ENCODE peak calls at places on chromosome 16, in seven cellular contexts. T is thoracic aorta, R is DND-41, J is kidney epithelial cell, K is fibroblast of lung, Q is pancreas, N is epithelial cell of esophagus. P is an unnamed sample.

GRCh38 chr16:426115-426905 is 861 bp downstream of the RAB11FIP3 start:
- DNase-seq in T (no peak), R (peak), J (no peak), K (peak), Q (peak), N (no peak), P (no peak)

GRCh38 chr16:72493681-72494415 is 321.9 kb upstream of the PMFBP1 start:
- DNase-seq in T (no peak), R (no peak), J (no peak), K (peak), Q (no peak), N (no peak), P (no peak)

GRCh38 chr16:27798241-27798640 is 248.3 kb downstream of the KATNIP start:
- DNase-seq in T (no peak), R (no peak), J (no peak), K (no peak), Q (no peak), N (no peak), P (no peak)

GRCh38 chr16:87496101-87496801 is 3.4 kb upstream of the ZCCHC14 start:
- DNase-seq in T (no peak), R (no peak), J (no peak), K (no peak), Q (no peak), N (no peak), P (no peak)

GRCh38 chr16:8905795-8906591 is 23.8 kb downstream of the LITAFD start:
- DNase-seq in T (no peak), R (no peak), J (no peak), K (no peak), Q (no peak), N (no peak), P (no peak)

GRCh38 chr16:50298591-50299507 is 32.5 kb downstream of the ADCY7 start:
- DNase-seq in T (no peak), R (no peak), J (no peak), K (no peak), Q (peak), N (no peak), P (no peak)

GRCh38 chr16:71628810-71629209 is 2.8 kb downstream of the MARVELD3 start:
- DNase-seq in T (no peak), R (no peak), J (no peak), K (peak), Q (peak), N (peak), P (no peak)

GRCh38 chr16:23333034-23333579 is 31.0 kb downstream of the SCNN1B start:
- DNase-seq in T (no peak), R (no peak), J (no peak), K (no peak), Q (no peak), N (no peak), P (no peak)

GRCh38 chr16:19113577-19114358 is at the start of gene ITPRIPL2:
- DNase-seq in T (peak), R (no peak), J (no peak), K (peak), Q (peak), N (peak), P (peak)

GRCh38 chr16:54446639-54447038 is 160.1 kb upstream of the IRX3 start:
- DNase-seq in T (peak), R (no peak), J (peak), K (peak), Q (no peak), N (peak), P (peak)

GRCh38 chr16:80097098-80097497 is 443.7 kb upstream of the DYNLRB2 start:
- DNase-seq in T (no peak), R (no peak), J (no peak), K (no peak), Q (no peak), N (no peak), P (no peak)

GRCh38 chr16:46632778-46633733 is 11.9 kb upstream of the SHCBP1 start:
- DNase-seq in T (no peak), R (no peak), J (no peak), K (no peak), Q (no peak), N (no peak), P (no peak)

GRCh38 chr16:49416276-49416675 is 42.7 kb downstream of the C16orf78 start:
- DNase-seq in T (no peak), R (no peak), J (no peak), K (no peak), Q (no peak), N (no peak), P (no peak)

GRCh38 chr16:55473584-55473983 is 5.4 kb upstream of the MMP2 start:
- DNase-seq in T (no peak), R (no peak), J (no peak), K (no peak), Q (no peak), N (no peak), P (no peak)

GRCh38 chr16:67729636-67730248 is 10.6 kb upstream of the GFOD2 start:
- DNase-seq in T (no peak), R (no peak), J (no peak), K (no peak), Q (no peak), N (no peak), P (no peak)

GRCh38 chr16:49596699-49597291 is 223.2 kb downstream of the C16orf78 start:
- DNase-seq in T (no peak), R (no peak), J (no peak), K (no peak), Q (no peak), N (no peak), P (no peak)

GRCh38 chr16:627458-628239 is 3.1 kb upstream of the WFIKKN1 start:
- DNase-seq in T (no peak), R (no peak), J (no peak), K (peak), Q (no peak), N (no peak), P (no peak)

DNA sequence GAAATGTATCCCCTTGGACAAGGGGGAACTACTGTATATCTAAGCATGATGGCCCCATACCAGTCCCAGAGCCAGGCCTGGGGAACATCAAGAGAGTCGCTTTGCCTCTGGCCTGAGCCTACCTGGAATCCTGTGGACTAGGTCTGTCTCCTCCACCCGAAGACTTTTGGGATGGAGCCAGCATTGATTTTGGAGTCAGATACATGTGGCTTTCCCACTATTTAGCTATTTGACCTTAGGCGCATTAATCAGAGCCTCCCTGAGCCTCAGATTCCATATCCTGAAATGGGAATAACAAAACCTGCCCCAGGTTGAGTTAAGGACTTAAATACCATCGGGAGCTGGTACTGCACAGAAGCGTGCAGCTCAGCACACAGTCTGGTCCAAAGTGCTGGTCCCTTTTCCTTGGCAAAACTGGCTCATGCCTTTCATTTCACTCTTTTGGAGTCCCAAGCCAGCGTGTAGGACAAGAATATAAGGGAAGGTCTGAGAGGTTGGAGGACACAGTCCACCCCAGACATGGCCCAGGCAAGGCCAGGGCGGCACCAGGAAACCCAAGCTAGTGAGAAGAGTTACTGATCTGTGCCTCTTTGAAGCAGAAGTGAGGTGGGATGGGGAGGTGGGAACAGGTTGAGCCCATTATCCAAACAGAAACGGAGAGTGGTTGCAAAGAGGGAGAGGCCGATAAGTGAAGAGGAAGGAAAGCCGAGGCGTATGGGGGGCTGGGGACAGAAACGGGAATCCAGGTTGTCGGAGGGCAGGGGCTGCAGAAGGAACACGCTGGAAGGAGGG is 993 bp downstream of the FA2H start:
- DNase-seq in T (no peak), R (no peak), J (no peak), K (no peak), Q (no peak), N (no peak), P (no peak)
- H3K4me3 ChIP-seq in T (peak), R (no peak), J (peak), K (no peak), Q (peak), N (no peak), P (peak)

GRCh38 chr16:29698484-29699323 is 19.7 kb downstream of the QPRT start:
- DNase-seq in T (no peak), R (no peak), J (no peak), K (no peak), Q (no peak), N (no peak), P (no peak)
- TF ChIP-seq CTCF in T (no peak), R (no peak), J (no peak), K (no peak), Q (no peak), N (no peak), P (no peak)

GRCh38 chr16:81448154-81449131 is 3.8 kb downstream of the CMIP start:
- DNase-seq in T (no peak), R (no peak), J (no peak), K (no peak), Q (peak), N (peak), P (no peak)

GRCh38 chr16:81447383-81448101 is 2.9 kb downstream of the CMIP start:
- DNase-seq in T (no peak), R (no peak), J (no peak), K (no peak), Q (peak), N (peak), P (no peak)

GRCh38 chr16:81449899-81450608 is 5.4 kb downstream of the CMIP start:
- DNase-seq in T (no peak), R (no peak), J (no peak), K (no peak), Q (no peak), N (no peak), P (no peak)

GRCh38 chr16:81450783-81451491 is 6.3 kb downstream of the CMIP start:
- DNase-seq in T (no peak), R (no peak), J (no peak), K (no peak), Q (no peak), N (no peak), P (no peak)

GRCh38 chr16:81449241-81449640 is 4.6 kb downstream of the CMIP start:
- DNase-seq in T (no peak), R (no peak), J (no peak), K (no peak), Q (no peak), N (no peak), P (no peak)
- H3K4me3 ChIP-seq in T (no peak), R (no peak), J (no peak), K (no peak), Q (no peak), N (peak), P (no peak)

GRCh38 chr16:58756650-58757332 is 22.7 kb upstream of the GOT2 start:
- DNase-seq in T (no peak), R (no peak), J (no peak), K (no peak), Q (no peak), N (no peak), P (no peak)
- TF ChIP-seq CTCF in T (no peak), R (no peak), J (no peak), K (no peak), Q (no peak), N (no peak), P (no peak)

GRCh38 chr16:3029499-3030127 is 5.8 kb downstream of the THOC6 start:
- DNase-seq in T (no peak), R (no peak), J (no peak), K (no peak), Q (peak), N (peak), P (no peak)
- H3K4me3 ChIP-seq in T (peak), R (no peak), J (no peak), K (no peak), Q (no peak), N (no peak), P (peak)

P was measured in epithelial cell of proximal tubule.